ENCODE peak calls at places on chromosomes 5 and 9, in eight cellular contexts. B is fibroblast of the aortic adventitia; J is NCI-H460; L is K562; O is naive thymus-derived CD4-positive, alpha-beta T cell; X is WTC11; T is hypothalamus; V is HTR-8/SVneo. Q is an unnamed sample.
A peak's percentile ranks its signal among the peaks of the same experiment; 100 is the strongest.

GRCh38 chr9:125521462-125522327 is 185.3 kb downstream of the MAPKAP1 start:
- DNase-seq in B (peak; percentile 97), J (no peak), L (no peak), O (peak; percentile 77), X (no peak), T (no peak), V (peak; percentile 64), Q (peak; percentile 98)

GRCh38 chr5:131928957-131929356 is 16.5 kb downstream of the MEIKIN start:
- DNase-seq in B (no peak), J (no peak), L (no peak), O (no peak), X (no peak), T (no peak), V (no peak), Q (no peak)

GRCh38 chr9:133346021-133346713 is 1.8 kb downstream of the MED22 start:
- DNase-seq in B (no peak), J (no peak), L (peak; percentile 31), O (no peak), X (no peak), T (no peak), V (no peak), Q (no peak)

GRCh38 chr9:34508463-34508862 is 14.3 kb downstream of the ENHO start:
- DNase-seq in B (no peak), J (no peak), L (no peak), O (no peak), X (no peak), T (no peak), V (no peak), Q (no peak)

GRCh38 chr5:34831328-34831727 is 7.6 kb upstream of the TTC23L start:
- DNase-seq in B (peak; percentile 22), J (no peak), L (no peak), O (no peak), X (no peak), T (no peak), V (no peak), Q (no peak)

GRCh38 chr5:54695198-54695966 is 177.8 kb downstream of the SNX18 start:
- DNase-seq in B (no peak), J (no peak), L (peak; percentile 0), O (no peak), X (no peak), T (no peak), V (no peak), Q (no peak)

GRCh38 chr5:17189381-17190036 is 27.9 kb upstream of the BASP1 start:
- DNase-seq in B (peak; percentile 89), J (peak; percentile 74), L (peak; percentile 54), O (peak; percentile 24), X (peak; percentile 88), T (peak; percentile 58), V (peak; percentile 77), Q (peak; percentile 71)

GRCh38 chr5:10672285-10673044 is 88.6 kb downstream of the DAP start:
- DNase-seq in B (no peak), J (no peak), L (no peak), O (no peak), X (no peak), T (no peak), V (no peak), Q (no peak)

GRCh38 chr9:115133649-115134048 is 15.7 kb upstream of the TNC start:
- DNase-seq in B (peak; percentile 80), J (no peak), L (no peak), O (no peak), X (no peak), T (no peak), V (no peak), Q (peak; percentile 18)

GRCh38 chr5:142109356-142110045 is 922 bp downstream of the NDFIP1 start:
- DNase-seq in B (peak; percentile 55), J (no peak), L (no peak), O (peak; percentile 80), X (no peak), T (no peak), V (no peak), Q (peak; percentile 20)

GRCh38 chr5:54309751-54310432 is 481 bp downstream of the ARL15 start:
- DNase-seq in B (peak; percentile 9), J (no peak), L (peak; percentile 31), O (no peak), X (peak; percentile 61), T (no peak), V (peak; percentile 58), Q (peak; percentile 46)

GRCh38 chr9:99419099-99419498 is 197.0 kb downstream of the SEC61B start:
- DNase-seq in B (peak; percentile 70), J (no peak), L (no peak), O (no peak), X (no peak), T (no peak), V (no peak), Q (no peak)

GRCh38 chr9:114691046-114691955 is 9.3 kb upstream of the TEX48 start:
- DNase-seq in B (peak; percentile 85), J (peak; percentile 49), L (no peak), O (peak; percentile 5), X (no peak), T (no peak), V (peak; percentile 62), Q (peak; percentile 91)

GRCh38 chr5:119743927-119744326 is 114.6 kb downstream of the FAM170A start:
- DNase-seq in B (peak; percentile 40), J (peak; percentile 40), L (peak; percentile 43), O (peak; percentile 2), X (peak; percentile 12), T (no peak), V (peak; percentile 26), Q (peak; percentile 63)

GRCh38 chr5:131104169-131104775 is 60.8 kb downstream of the HINT1 start:
- DNase-seq in B (no peak), J (no peak), L (no peak), O (no peak), X (no peak), T (no peak), V (no peak), Q (peak; percentile 71)

GRCh38 chr5:169668732-169669131 is 31.7 kb downstream of the DOCK2 start:
- DNase-seq in B (peak; percentile 35), J (peak; percentile 7), L (no peak), O (no peak), X (no peak), T (no peak), V (peak; percentile 33), Q (no peak)

GRCh38 chr9:109166771-109167601 is at the start of gene FRRS1L:
- DNase-seq in B (no peak), J (no peak), L (no peak), O (no peak), X (peak; percentile 60), T (peak; percentile 53), V (no peak), Q (no peak)

GRCh38 chr9:34579819-34580185 is 9.7 kb downstream of the CNTFR start:
- DNase-seq in B (no peak), J (no peak), L (no peak), O (no peak), X (no peak), T (no peak), V (no peak), Q (no peak)

GRCh38 chr5:58918015-58918729 is 335.3 kb downstream of the RAB3C start:
- DNase-seq in B (no peak), J (no peak), L (no peak), O (no peak), X (no peak), T (no peak), V (no peak), Q (no peak)

GRCh38 chr5:23727271-23727670 is 219.9 kb downstream of the PRDM9 start:
- DNase-seq in B (no peak), J (no peak), L (no peak), O (no peak), X (no peak), T (no peak), V (no peak), Q (peak; percentile 81)

GRCh38 chr5:31983851-31984250 is 190.3 kb downstream of the GOLPH3 start:
- DNase-seq in B (no peak), J (no peak), L (no peak), O (no peak), X (no peak), T (no peak), V (no peak), Q (no peak)

GRCh38 chr5:157303667-157304327 is 37.9 kb downstream of the CYFIP2 start:
- DNase-seq in B (no peak), J (no peak), L (peak; percentile 18), O (peak; percentile 79), X (peak; percentile 85), T (no peak), V (no peak), Q (no peak)

GRCh38 chr5:177511796-177512675 is 2.4 kb upstream of the DOK3 start:
- DNase-seq in B (no peak), J (no peak), L (no peak), O (no peak), X (no peak), T (no peak), V (no peak), Q (no peak)

GRCh38 chr9:85186218-85186585 is 516.7 kb downstream of the NTRK2 start:
- DNase-seq in B (no peak), J (no peak), L (no peak), O (no peak), X (no peak), T (no peak), V (no peak), Q (no peak)

GRCh38 chr9:134136117-134136996 is 475 bp downstream of the WDR5 start:
- DNase-seq in B (peak; percentile 26), J (no peak), L (peak; percentile 66), O (peak; percentile 10), X (peak; percentile 44), T (no peak), V (no peak), Q (no peak)

GRCh38 chr9:91037511-91038482 is 236.2 kb downstream of the SYK start:
- DNase-seq in B (peak; percentile 90), J (no peak), L (no peak), O (no peak), X (no peak), T (no peak), V (peak; percentile 45), Q (peak; percentile 41)

GRCh38 chr5:149387081-149387611 is 8.1 kb upstream of the IL17B start:
- DNase-seq in B (peak; percentile 65), J (no peak), L (no peak), O (no peak), X (no peak), T (no peak), V (no peak), Q (no peak)

GRCh38 chr9:82108881-82109280 is 120.3 kb downstream of the SPATA31D1 start:
- DNase-seq in B (no peak), J (no peak), L (no peak), O (no peak), X (no peak), T (no peak), V (no peak), Q (no peak)

GRCh38 chr5:16411235-16411634 is 54.4 kb downstream of the ZNF622 start:
- DNase-seq in B (peak; percentile 16), J (no peak), L (no peak), O (no peak), X (no peak), T (no peak), V (no peak), Q (peak; percentile 51)

GRCh38 chr5:24712047-24712446 is 67.3 kb upstream of the CDH10 start:
- DNase-seq in B (no peak), J (no peak), L (no peak), O (no peak), X (no peak), T (no peak), V (no peak), Q (no peak)

GRCh38 chr5:109962882-109963603 is 273.3 kb downstream of the MAN2A1 start:
- DNase-seq in B (no peak), J (no peak), L (no peak), O (no peak), X (no peak), T (no peak), V (no peak), Q (no peak)

GRCh38 chr9:96242829-96243228 is 59.1 kb downstream of the HSD17B3 start:
- DNase-seq in B (no peak), J (no peak), L (no peak), O (no peak), X (no peak), T (no peak), V (no peak), Q (no peak)

GRCh38 chr9:109967651-109968331 is 187.8 kb downstream of the PALM2AKAP2 start:
- DNase-seq in B (no peak), J (no peak), L (no peak), O (no peak), X (no peak), T (no peak), V (no peak), Q (no peak)

GRCh38 chr5:32964246-32964645 is 253.1 kb downstream of the NPR3 start:
- DNase-seq in B (peak; percentile 30), J (no peak), L (no peak), O (no peak), X (no peak), T (no peak), V (no peak), Q (peak; percentile 36)

Q was measured in bronchial epithelial cell.